ENCODE peak calls at places on chromosomes 11 and 22, in five cellular contexts. W, F, H, K and G are unnamed samples.

GRCh38 chr11:57469268-57469667 is 8.9 kb downstream of the RTN4RL2 start:
- DNase-seq in H (no peak), W (no peak), F (no peak), K (no peak), G (no peak)

GRCh38 chr22:41380993-41381328 is 781 bp upstream of the TEF start:
- DNase-seq in W (no peak), K (no peak), H (peak; percentile 86), F (peak; percentile 88), G (peak; percentile 69)

GRCh38 chr22:32951807-32952153 is 106.4 kb downstream of the SYN3 start:
- DNase-seq in K (peak; percentile 71), H (peak; percentile 16), F (peak; percentile 28), W (no peak), G (no peak)

GRCh38 chr22:23404689-23405365 is 175.3 kb downstream of the IGLL1 start:
- DNase-seq in W (no peak), F (no peak), K (no peak), H (peak; percentile 65), G (no peak)

GRCh38 chr22:20429254-20430100 is 8.1 kb downstream of the SCARF2 start:
- DNase-seq in H (peak; percentile 73), K (peak; percentile 56), W (peak; percentile 86), F (no peak), G (no peak)

GRCh38 chr11:105507496-105508254 is 102.2 kb upstream of the GRIA4 start:
- DNase-seq in H (no peak), F (no peak), W (no peak), K (no peak), G (no peak)

GRCh38 chr22:27252282-27253049 is 549.1 kb downstream of the MN1 start:
- DNase-seq in F (peak; percentile 78), K (peak; percentile 36), H (no peak), W (no peak), G (peak; percentile 34)

GRCh38 chr11:98772799-98773198 is 247.9 kb upstream of the CNTN5 start:
- DNase-seq in F (no peak), H (no peak), K (no peak), W (no peak), G (no peak)

GRCh38 chr11:117795726-117796455 is 1.1 kb downstream of the DSCAML1 start:
- DNase-seq in W (no peak), F (no peak), H (no peak), K (no peak), G (no peak)

GRCh38 chr11:129445226-129445625 is 69.6 kb downstream of the BARX2 start:
- DNase-seq in K (no peak), F (no peak), W (no peak), H (no peak), G (no peak)

GRCh38 chr11:17748761-17749721 is 14.5 kb downstream of the KCNC1 start:
- DNase-seq in F (no peak), H (no peak), W (peak; percentile 49), K (no peak), G (no peak)

GRCh38 chr11:84014539-84014938 is 728.4 kb upstream of the CCDC90B start:
- DNase-seq in K (no peak), W (no peak), H (no peak), F (no peak), G (no peak)

GRCh38 chr11:67689178-67689577 is 14.8 kb upstream of the ALDH3B2 start:
- DNase-seq in F (no peak), H (no peak), K (no peak), W (no peak), G (no peak)

GRCh38 chr11:75031224-75031753 is 42.6 kb downstream of the NEU3 start:
- DNase-seq in K (no peak), F (no peak), W (no peak), H (no peak), G (peak; percentile 72)

GRCh38 chr11:108863528-108863927 is 198.7 kb downstream of the DDX10 start:
- DNase-seq in H (no peak), K (no peak), F (no peak), W (no peak), G (no peak)

GRCh38 chr11:6124245-6124644 is 16.8 kb downstream of the OR56B4 start:
- DNase-seq in H (no peak), W (no peak), F (no peak), K (no peak), G (no peak)

GRCh38 chr22:37222440-37222971 is 10.2 kb upstream of the SSTR3 start:
- DNase-seq in K (no peak), H (no peak), W (no peak), F (no peak), G (no peak)

GRCh38 chr11:45649544-45650165 is 15.8 kb downstream of the CHST1 start:
- DNase-seq in H (no peak), F (no peak), W (no peak), K (no peak), G (no peak)

GRCh38 chr11:101127348-101127698 is 2.3 kb downstream of the PGR start:
- DNase-seq in F (peak; percentile 20), H (peak; percentile 26), K (peak; percentile 36), W (peak; percentile 67), G (no peak)

GRCh38 chr11:33713162-33713913 is 12.7 kb upstream of the C11orf91 start:
- DNase-seq in H (no peak), K (no peak), F (no peak), W (no peak), G (no peak)

DNA sequence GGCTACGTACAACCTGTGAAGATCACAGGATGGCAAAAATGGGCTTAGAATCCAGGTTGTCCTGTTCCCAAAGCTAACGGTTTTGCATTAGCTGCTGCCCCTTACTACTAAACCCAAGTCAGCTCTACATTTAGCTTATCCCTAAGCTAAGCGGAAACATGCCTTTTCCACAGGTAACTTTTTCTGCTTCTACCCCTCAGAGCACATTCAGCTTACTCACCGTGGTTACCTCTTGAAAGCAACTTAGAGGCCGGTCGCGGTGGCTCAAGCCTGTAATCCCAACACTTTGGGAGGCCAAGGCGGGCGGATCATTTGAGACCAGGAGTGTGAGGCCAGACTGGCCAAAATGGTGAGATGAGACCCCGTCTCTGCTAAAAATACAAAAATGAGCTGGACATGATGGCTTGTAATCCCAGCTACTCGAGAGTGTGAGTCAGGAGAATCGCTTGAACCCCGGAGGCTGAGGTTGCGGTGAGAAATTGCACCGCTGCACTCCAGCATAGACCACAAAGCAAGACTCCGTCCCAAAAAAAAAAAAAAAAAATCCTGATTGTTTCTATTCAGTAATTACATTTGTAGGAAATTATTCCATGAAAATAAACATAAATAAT is 790 bp upstream of the TMEM41B start:
- DNase-seq in K (no peak), F (no peak), H (peak; percentile 17), W (no peak), G (no peak)
- H3K4me3 ChIP-seq in K (peak overlapping the region; percentile 99), F (peak overlapping the region; percentile 97), H (no peak overlapping the region), W (peak overlapping the region; percentile 90), G (peak overlapping the region; percentile 97)

GRCh38 chr22:43883719-43884415 is 7.9 kb downstream of the PNPLA5 start:
- DNase-seq in K (no peak), H (no peak), W (peak; percentile 48), F (no peak), G (no peak)

GRCh38 chr22:43886231-43886630 is 5.6 kb downstream of the PNPLA5 start:
- DNase-seq in K (no peak), H (no peak), W (peak; percentile 30), F (no peak), G (no peak)

GRCh38 chr22:43884600-43885318 is 7.1 kb downstream of the PNPLA5 start:
- DNase-seq in F (peak; percentile 29), K (peak; percentile 59), H (peak; percentile 67), W (peak; percentile 82), G (no peak)

GRCh38 chr22:43885786-43886185 is 6.0 kb downstream of the PNPLA5 start:
- DNase-seq in W (peak; percentile 36), K (no peak), F (no peak), H (no peak), G (no peak)

GRCh38 chr22:43885319-43885671 is 6.5 kb downstream of the PNPLA5 start:
- DNase-seq in F (no peak), K (no peak), H (no peak), W (no peak), G (no peak)
- H3K27me3 ChIP-seq in F (no peaks in the 10 kb centered on the region), K (peaks cover 67% of the 10 kb centered on the region), H (no peaks in the 10 kb centered on the region), W (peaks cover 16% of the 10 kb centered on the region), G (peaks cover 21% of the 10 kb centered on the region)

GRCh38 chr11:898540-899190 is 11.9 kb downstream of the CHID1 start:
- DNase-seq in F (no peak), W (no peak), H (peak; percentile 39), K (no peak), G (no peak)
- TF ChIP-seq CTCF in F (no peak), W (peak; percentile 12), H (peak; percentile 18), K (peak; percentile 11), G (peak; percentile 32)

DNA sequence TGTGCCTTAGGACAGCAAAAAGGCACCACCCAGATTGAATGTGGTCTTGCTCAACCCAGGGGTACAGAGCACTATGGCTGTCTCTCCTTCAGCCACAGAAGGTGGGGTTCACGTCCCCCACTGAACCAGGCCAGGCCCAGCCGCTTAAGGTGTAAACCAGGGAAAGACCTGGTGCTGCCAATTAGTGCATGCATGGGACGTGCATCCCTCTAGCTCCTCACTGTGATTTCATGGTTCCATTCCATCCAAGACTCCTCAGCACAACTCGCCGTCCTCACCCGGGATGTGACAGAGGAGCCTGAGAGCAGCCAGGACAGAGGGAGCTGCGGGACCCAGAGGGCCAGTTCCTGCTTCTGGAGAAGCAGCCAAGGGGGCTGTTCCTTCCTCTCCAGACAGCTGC is 492.1 kb upstream of the B3GAT1 start:
- DNase-seq in W (no peak), H (no peak), K (no peak), F (no peak), G (no peak)
- H3K4me3 ChIP-seq in W (no peak overlapping the region), H (no peak overlapping the region), K (no peak overlapping the region), F (no peak overlapping the region), G (no peak overlapping the region)